ENCODE peak calls at places on chromosomes 7 and 10, in five cellular contexts. Y is GM03348; S is left ventricle myocardium inferior; U is stimulated activated CD4-positive, alpha-beta T cell treated with anti-CD3 and anti-CD28 coated beads, Interleukin-1b, Interleukin-23, amount 100 ng/mL, for 24 hours; Z is neural crest cell. M is an unnamed sample.

GRCh38 chr10:59880976-59881510 is 25.3 kb downstream of the CCDC6 start:
- DNase-seq in Y (no peak), S (no peak), U (peak; percentile 71), Z (no peak), M (no peak)

GRCh38 chr7:107044347-107045194 is at the start of gene PRKAR2B:
- DNase-seq in Y (peak; percentile 93), S (peak; percentile 80), U (peak; percentile 59), Z (peak; percentile 75), M (peak; percentile 90)

GRCh38 chr7:131183611-131184119 is 144.0 kb upstream of the MKLN1 start:
- DNase-seq in Y (no peak), S (no peak), U (no peak), Z (no peak), M (no peak)

GRCh38 chr10:24953350-24954074 is 1.1 kb upstream of the PRTFDC1 start:
- DNase-seq in Y (peak; percentile 63), S (no peak), U (no peak), Z (no peak), M (no peak)

GRCh38 chr10:4343798-4344370 is 482.1 kb upstream of the AKR1E2 start:
- DNase-seq in Y (no peak), S (no peak), U (no peak), Z (no peak), M (no peak)

GRCh38 chr7:30911561-30911969 is at the start of gene AQP1:
- DNase-seq in Y (no peak), S (peak; percentile 86), U (no peak), Z (no peak), M (peak; percentile 90)

GRCh38 chr7:45241339-45242109 is 83.9 kb downstream of the RAMP3 start:
- DNase-seq in Y (no peak), S (peak; percentile 31), U (no peak), Z (no peak), M (no peak)

GRCh38 chr7:157863906-157864810 is 527.4 kb downstream of the DNAJB6 start:
- DNase-seq in Y (no peak), S (no peak), U (no peak), Z (no peak), M (no peak)

GRCh38 chr10:33869089-33869488 is 534.6 kb upstream of the NRP1 start:
- DNase-seq in Y (no peak), S (no peak), U (no peak), Z (no peak), M (no peak)

GRCh38 chr7:30785786-30786185 is 14.6 kb downstream of the MINDY4 start:
- DNase-seq in Y (no peak), S (no peak), U (no peak), Z (no peak), M (no peak)

GRCh38 chr10:66651308-66652082 is 274.3 kb upstream of the LRRTM3 start:
- DNase-seq in Y (no peak), S (no peak), U (no peak), Z (no peak), M (peak; percentile 16)

GRCh38 chr10:44006826-44007225 is 358.1 kb upstream of the ZNF32 start:
- DNase-seq in Y (no peak), S (no peak), U (no peak), Z (no peak), M (no peak)

GRCh38 chr7:74479961-74480829 is 26.5 kb downstream of the GTF2IRD1 start:
- DNase-seq in Y (peak; percentile 91), S (peak; percentile 85), U (no peak), Z (peak; percentile 62), M (peak; percentile 92)

GRCh38 chr10:31262672-31263071 is 56.3 kb upstream of the ZEB1 start:
- DNase-seq in Y (peak; percentile 64), S (no peak), U (no peak), Z (no peak), M (no peak)

GRCh38 chr10:86391236-86391840 is 24.7 kb upstream of the GRID1 start:
- DNase-seq in Y (no peak), S (no peak), U (no peak), Z (no peak), M (no peak)

GRCh38 chr7:157767466-157767865 is 430.7 kb downstream of the DNAJB6 start:
- DNase-seq in Y (no peak), S (no peak), U (no peak), Z (no peak), M (no peak)

GRCh38 chr7:116316838-116317612 is 106.7 kb downstream of the TES start:
- DNase-seq in Y (peak; percentile 81), S (peak; percentile 18), U (peak; percentile 25), Z (peak; percentile 17), M (peak; percentile 44)

GRCh38 chr10:52566471-52567246 is 205.9 kb downstream of the MBL2 start:
- DNase-seq in Y (peak; percentile 58), S (no peak), U (no peak), Z (no peak), M (no peak)

GRCh38 chr7:35365523-35365922 is 111.6 kb upstream of the TBX20 start:
- DNase-seq in Y (no peak), S (no peak), U (no peak), Z (no peak), M (no peak)

GRCh38 chr7:29113384-29114102 is 32.8 kb downstream of the CPVL start:
- DNase-seq in Y (peak; percentile 43), S (no peak), U (no peak), Z (no peak), M (no peak)

GRCh38 chr10:124150807-124151417 is 57.5 kb upstream of the CHST15 start:
- DNase-seq in Y (no peak), S (no peak), U (no peak), Z (no peak), M (no peak)

GRCh38 chr10:112712536-112712935 is 237.5 kb upstream of the TCF7L2 start:
- DNase-seq in Y (no peak), S (no peak), U (no peak), Z (no peak), M (no peak)

GRCh38 chr10:111107846-111108245 is 31.0 kb downstream of the ADRA2A start:
- DNase-seq in Y (no peak), S (no peak), U (no peak), Z (no peak), M (no peak)

GRCh38 chr7:149457766-149458165 is 3.1 kb downstream of the ZNF777 start:
- DNase-seq in Y (no peak), S (no peak), U (no peak), Z (no peak), M (no peak)

GRCh38 chr10:110167149-110167548 is 40.3 kb upstream of the MXI1 start:
- DNase-seq in Y (no peak), S (no peak), U (no peak), Z (no peak), M (no peak)

GRCh38 chr7:13641699-13642098 is 347.8 kb downstream of the ETV1 start:
- DNase-seq in Y (peak; percentile 33), S (no peak), U (no peak), Z (no peak), M (no peak)

GRCh38 chr7:74002474-74003017 is 25.4 kb upstream of the ELN start:
- DNase-seq in Y (peak; percentile 87), S (peak; percentile 46), U (no peak), Z (no peak), M (peak; percentile 64)

GRCh38 chr10:17768506-17768905 is 16.5 kb downstream of the TMEM236 start:
- DNase-seq in Y (no peak), S (no peak), U (no peak), Z (no peak), M (no peak)

GRCh38 chr7:112892263-112892662 is 102.1 kb upstream of the TMEM168 start:
- DNase-seq in Y (no peak), S (no peak), U (no peak), Z (no peak), M (no peak)

GRCh38 chr10:132685921-132686680 is 99.8 kb downstream of the NKX6-2 start:
- DNase-seq in Y (no peak), S (peak; percentile 8), U (no peak), Z (no peak), M (no peak)

GRCh38 chr10:101367569-101368453 is 13.8 kb downstream of the BTRC start:
- DNase-seq in Y (peak; percentile 23), S (no peak), U (no peak), Z (no peak), M (no peak)

GRCh38 chr7:247636-248035 is 42.3 kb upstream of the FOXL3 start:
- DNase-seq in Y (no peak), S (no peak), U (no peak), Z (no peak), M (no peak)

GRCh38 chr7:5677538-5678294 is 103.7 kb downstream of the RNF216 start:
- DNase-seq in Y (peak; percentile 81), S (peak; percentile 73), U (no peak), Z (peak; percentile 49), M (peak; percentile 70)